ENCODE peak calls at places on chromosomes 1 and 21, in five cellular contexts. Y, C, B, M and X are unnamed samples.

GRCh38 chr1:156949127-156949526 is 28.7 kb downstream of the LRRC71 start:
- DNase-seq in B (no peak), C (no peak), Y (no peak), M (no peak), X (no peak)

GRCh38 chr1:68175621-68176398 is 56.5 kb downstream of the WLS start:
- DNase-seq in C (no peak), Y (no peak), M (no peak), B (peak; percentile 15), X (no peak)

GRCh38 chr1:247378334-247379073 is 37.5 kb upstream of the NLRP3 start:
- DNase-seq in M (no peak), Y (no peak), B (no peak), C (no peak), X (no peak)

GRCh38 chr1:60886793-60887331 is 195.5 kb upstream of the NFIA start:
- DNase-seq in C (no peak), B (peak; percentile 7), Y (no peak), M (no peak), X (no peak)

GRCh38 chr1:116232989-116233514 is 121.9 kb downstream of the MAB21L3 start:
- DNase-seq in B (peak; percentile 89), M (no peak), Y (no peak), C (no peak), X (no peak)

GRCh38 chr1:235022341-235023196 is 106.1 kb downstream of the TOMM20 start:
- DNase-seq in Y (no peak), M (no peak), C (no peak), B (no peak), X (peak; percentile 37)

GRCh38 chr1:36737767-36738166 is 255.1 kb upstream of the CSF3R start:
- DNase-seq in M (no peak), Y (no peak), B (peak; percentile 21), C (no peak), X (no peak)

GRCh38 chr1:78603206-78603605 is 17.0 kb upstream of the IFI44L start:
- DNase-seq in C (no peak), Y (no peak), B (no peak), M (no peak), X (no peak)

GRCh38 chr21:16216595-16216994 is 486.8 kb downstream of the USP25 start:
- DNase-seq in B (no peak), M (no peak), C (no peak), Y (no peak), X (no peak)

GRCh38 chr1:56099766-56100165 is 479.6 kb downstream of the PLPP3 start:
- DNase-seq in Y (no peak), B (no peak), C (no peak), M (no peak), X (no peak)

GRCh38 chr1:101253976-101254660 is 17.3 kb downstream of the S1PR1 start:
- DNase-seq in C (peak; percentile 24), B (peak; percentile 20), M (no peak), Y (no peak), X (no peak)

GRCh38 chr1:231808990-231809389 is 182.4 kb downstream of the DISC1 start:
- DNase-seq in B (no peak), C (no peak), M (no peak), Y (no peak), X (no peak)

GRCh38 chr1:208450958-208451357 is 206.8 kb upstream of the PLXNA2 start:
- DNase-seq in M (no peak), C (no peak), Y (no peak), B (no peak), X (no peak)

GRCh38 chr1:109239580-109240068 is 9.7 kb upstream of the CELSR2 start:
- DNase-seq in Y (peak; percentile 55), B (peak; percentile 60), M (peak; percentile 62), C (no peak), X (no peak)

GRCh38 chr1:162956922-162957321 is 95.9 kb upstream of the CCDC190 start:
- DNase-seq in M (no peak), B (no peak), C (no peak), Y (no peak), X (no peak)

GRCh38 chr1:20125091-20125490 is 5.8 kb upstream of the PLA2G2D start:
- DNase-seq in B (no peak), Y (no peak), M (no peak), C (no peak), X (no peak)

GRCh38 chr1:187018291-187018690 is 189.5 kb downstream of the PLA2G4A start:
- DNase-seq in M (no peak), C (no peak), B (no peak), Y (no peak), X (no peak)

GRCh38 chr1:57655161-57655560 is 231.3 kb upstream of the DAB1 start:
- DNase-seq in M (no peak), Y (no peak), B (no peak), C (no peak), X (no peak)

GRCh38 chr1:219354962-219355361 is 181.3 kb downstream of the LYPLAL1 start:
- DNase-seq in M (no peak), B (no peak), Y (no peak), C (no peak), X (no peak)

GRCh38 chr1:39238476-39238875 is 34.0 kb downstream of the MACF1 start:
- DNase-seq in Y (no peak), C (peak; percentile 36), B (peak; percentile 77), M (no peak), X (no peak)

GRCh38 chr1:36134031-36134430 is 9.0 kb upstream of the COL8A2 start:
- DNase-seq in Y (no peak), M (no peak), C (no peak), B (no peak), X (no peak)

GRCh38 chr1:22689505-22689904 is 21.1 kb upstream of the EPHB2 start:
- DNase-seq in M (no peak), C (no peak), Y (peak; percentile 49), B (no peak), X (no peak)

GRCh38 chr1:81351864-81352263 is 448.9 kb upstream of the ADGRL2 start:
- DNase-seq in B (no peak), Y (no peak), M (no peak), C (no peak), X (no peak)

GRCh38 chr1:20753589-20753988 is 21.1 kb upstream of the SH2D5 start:
- DNase-seq in Y (no peak), B (no peak), M (no peak), C (no peak), X (no peak)

GRCh38 chr1:77655431-77655974 is 27.0 kb downstream of the ZZZ3 start:
- DNase-seq in M (no peak), C (no peak), Y (peak; percentile 7), B (no peak), X (no peak)

GRCh38 chr1:15027515-15027948 is 126.0 kb upstream of the TMEM51 start:
- DNase-seq in C (peak; percentile 67), B (peak; percentile 57), M (peak; percentile 84), Y (peak; percentile 35), X (peak; percentile 82)

GRCh38 chr1:198947456-198947855 is 308.6 kb downstream of the PTPRC start:
- DNase-seq in M (no peak), B (no peak), C (no peak), Y (no peak), X (no peak)

GRCh38 chr1:26278835-26279597 is 870 bp upstream of the SH3BGRL3 start:
- DNase-seq in C (no peak), Y (no peak), B (no peak), M (no peak), X (peak; percentile 87)

GRCh38 chr1:109184657-109185056 is 29.1 kb upstream of the SARS1 start:
- DNase-seq in Y (no peak), C (no peak), M (peak; percentile 84), B (no peak), X (no peak)

GRCh38 chr21:39451332-39452206 is at the start of gene SH3BGR:
- DNase-seq in Y (no peak), M (peak; percentile 73), C (peak; percentile 16), B (no peak), X (peak; percentile 88)

GRCh38 chr1:100502052-100502792 is 35.7 kb upstream of the GPR88 start:
- DNase-seq in C (no peak), M (no peak), Y (peak; percentile 5), B (no peak), X (no peak)

GRCh38 chr1:19219451-19219850 is 9.4 kb upstream of the UBR4 start:
- DNase-seq in C (no peak), Y (no peak), M (no peak), B (no peak), X (no peak)

GRCh38 chr1:227486559-227486958 is 76.8 kb upstream of the ZNF678 start:
- DNase-seq in M (no peak), C (no peak), Y (no peak), B (no peak), X (no peak)

GRCh38 chr21:45874716-45875415 is 106.7 kb upstream of the COL6A1 start:
- DNase-seq in M (peak; percentile 58), C (peak; percentile 87), B (peak; percentile 62), Y (no peak), X (no peak)

GRCh38 chr1:194102607-194103006 is 916.2 kb upstream of the B3GALT2 start:
- DNase-seq in C (no peak), Y (peak; percentile 13), B (peak; percentile 28), M (no peak), X (no peak)

GRCh38 chr1:221439008-221439733 is 302.7 kb downstream of the DUSP10 start:
- DNase-seq in Y (peak; percentile 84), B (peak; percentile 33), C (no peak), M (no peak), X (no peak)

GRCh38 chr1:24438423-24438901 is 22.9 kb downstream of the NIPAL3 start:
- DNase-seq in C (peak; percentile 59), B (no peak), M (no peak), Y (no peak), X (no peak)
- TF ChIP-seq CTCF in C (no peak), B (no peak), M (no peak), Y (no peak), X (no peak)

DNA sequence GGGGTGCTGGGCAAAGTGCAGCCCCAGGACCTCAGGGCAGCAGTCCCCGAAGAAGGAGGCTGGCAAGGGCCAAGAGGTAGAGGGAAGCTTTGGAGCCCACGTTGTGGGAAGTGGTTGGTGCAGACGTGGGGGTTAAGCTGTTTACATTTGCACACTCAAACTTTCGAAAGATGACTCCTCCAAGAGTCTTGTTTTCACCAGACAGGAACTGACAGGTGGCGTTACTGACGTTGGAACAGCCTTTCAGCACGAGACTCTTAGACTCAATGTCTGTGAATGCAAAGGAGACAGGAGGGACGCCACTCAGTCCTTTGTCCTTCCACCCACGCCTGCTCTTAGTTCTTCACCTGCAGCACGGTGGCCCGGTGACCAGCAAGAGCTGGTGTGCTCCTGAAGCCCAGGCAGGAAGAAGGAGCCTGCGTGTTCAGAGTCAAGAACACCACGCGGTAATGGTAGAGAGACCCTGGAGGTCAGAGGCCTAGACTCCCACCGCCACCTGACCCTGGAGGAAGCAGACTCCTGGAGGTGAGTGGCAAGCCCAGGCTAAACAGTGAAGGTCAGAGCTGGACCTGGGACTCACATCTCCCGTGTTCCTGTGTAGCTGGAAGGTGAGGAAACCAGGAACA is 15.9 kb downstream of the LYPD8 start:
- DNase-seq in C (no peak), Y (no peak), M (peak; percentile 29), B (no peak), X (no peak)
- H3K9me3 ChIP-seq in C (no peaks in the 10 kb centered on the region), Y (peaks cover 2% of the 10 kb centered on the region), M (no peaks in the 10 kb centered on the region), B (peaks cover 4% of the 10 kb centered on the region), X (no peaks in the 10 kb centered on the region)

DNA sequence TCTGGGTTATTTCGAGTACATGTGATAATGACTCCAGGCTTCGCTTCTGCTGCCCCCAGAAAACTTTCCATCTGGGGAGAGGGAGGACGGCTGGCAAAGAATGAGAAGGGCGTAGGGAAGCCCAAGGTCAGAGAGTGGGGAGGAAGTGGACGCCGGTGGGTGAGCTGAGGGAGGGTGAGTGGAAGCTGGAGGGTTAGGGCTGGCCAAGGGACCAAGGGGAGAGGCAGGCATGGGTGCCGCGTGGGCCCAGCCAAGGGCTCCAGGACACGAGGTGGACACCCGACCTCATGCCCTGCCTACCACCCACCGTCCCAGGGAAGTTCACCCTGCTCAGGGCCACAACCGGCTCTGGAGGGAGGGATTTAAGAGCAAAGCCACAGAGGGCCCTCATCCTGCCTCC is 75.8 kb downstream of the CASZ1 start:
- DNase-seq in C (no peak), Y (no peak), B (no peak), M (no peak), X (no peak)
- TF ChIP-seq CTCF in C (no peak), Y (no peak), B (no peak), M (no peak), X (no peak)

GRCh38 chr1:160558679-160559078 is 20.6 kb downstream of the CD84 start:
- DNase-seq in C (no peak), M (no peak), B (no peak), Y (no peak), X (no peak)
- H3K9me3 ChIP-seq in C (no peaks in the 10 kb centered on the region), M (no peaks in the 10 kb centered on the region), B (no peaks in the 10 kb centered on the region), Y (peaks cover 4% of the 10 kb centered on the region), X (no peaks in the 10 kb centered on the region)